ENCODE peak calls at places on chromosomes 5 and 9, in four cellular contexts. R is progenitor cell of endocrine pancreas, T is GM06990, L is GM12865. H is an unnamed sample.

GRCh38 chr5:165201364-165202143 is 1696.1 kb downstream of the MAT2B start:
- DNase-seq in R (no peak), T (no peak), L (no peak), H (no peak)

GRCh38 chr9:122058707-122059106 is 34.4 kb downstream of the TTLL11 start:
- DNase-seq in R (no peak), T (no peak), L (no peak), H (no peak)

GRCh38 chr9:20684865-20685696 is 1.0 kb downstream of the FOCAD start:
- DNase-seq in R (no peak), T (no peak), L (peak), H (no peak)

GRCh38 chr9:68446836-68447235 is 90.4 kb downstream of the PGM5 start:
- DNase-seq in R (no peak), T (no peak), L (no peak), H (no peak)

GRCh38 chr9:135392511-135392910 is 87.1 kb upstream of the PPP1R26 start:
- DNase-seq in R (no peak), T (no peak), L (no peak), H (no peak)

GRCh38 chr9:97857603-97858392 is 4.8 kb downstream of the FOXE1 start:
- DNase-seq in R (no peak), T (no peak), L (no peak), H (no peak)

GRCh38 chr9:73441223-73441622 is 289.6 kb downstream of the ANXA1 start:
- DNase-seq in R (no peak), T (no peak), L (no peak), H (no peak)

GRCh38 chr9:36849943-36850342 is 184.1 kb downstream of the PAX5 start:
- DNase-seq in R (no peak), T (no peak), L (no peak), H (no peak)

GRCh38 chr5:78537821-78538220 is 110.8 kb downstream of the LHFPL2 start:
- DNase-seq in R (no peak), T (no peak), L (peak), H (no peak)

GRCh38 chr5:88889165-88890069 is 6.4 kb upstream of the MEF2C start:
- DNase-seq in R (peak), T (peak), L (peak), H (peak)

GRCh38 chr5:150053231-150053626 is 33.1 kb downstream of the CSF1R start:
- DNase-seq in R (no peak), T (no peak), L (no peak), H (no peak)

GRCh38 chr9:127008076-127008475 is 93.5 kb downstream of the RALGPS1 start:
- DNase-seq in R (no peak), T (no peak), L (peak), H (no peak)

GRCh38 chr9:70324963-70325362 is 66.2 kb downstream of the SMC5 start:
- DNase-seq in R (no peak), T (no peak), L (no peak), H (no peak)

GRCh38 chr5:127074466-127074865 is 1.2 kb upstream of the C5orf63 start:
- DNase-seq in R (no peak), T (no peak), L (no peak), H (no peak)

GRCh38 chr5:16550316-16550952 is 66.4 kb downstream of the RETREG1 start:
- DNase-seq in R (no peak), T (no peak), L (peak), H (peak)

GRCh38 chr5:151283120-151283825 is 20.3 kb downstream of the SLC36A3 start:
- DNase-seq in R (no peak), T (no peak), L (no peak), H (no peak)

GRCh38 chr5:1654786-1655495 is 131.2 kb upstream of the LPCAT1 start:
- DNase-seq in R (no peak), T (no peak), L (no peak), H (no peak)

GRCh38 chr5:143037071-143037470 is 266.9 kb downstream of the ARHGAP26 start:
- DNase-seq in R (no peak), T (no peak), L (peak), H (no peak)

GRCh38 chr5:23419115-23419514 is 88.3 kb upstream of the PRDM9 start:
- DNase-seq in R (no peak), T (no peak), L (no peak), H (no peak)

GRCh38 chr5:322281-322941 is 897 bp downstream of the AHRR start:
- DNase-seq in R (no peak), T (peak), L (no peak), H (no peak)

GRCh38 chr5:7741415-7742065 is 109.4 kb downstream of the CFAP90 start:
- DNase-seq in R (no peak), T (no peak), L (no peak), H (no peak)

GRCh38 chr9:16312116-16312515 is 558.4 kb downstream of the BNC2 start:
- DNase-seq in R (no peak), T (no peak), L (no peak), H (no peak)

GRCh38 chr9:134525841-134526797 is 115.5 kb upstream of the COL5A1 start:
- DNase-seq in R (no peak), T (no peak), L (no peak), H (no peak)

GRCh38 chr9:129166962-129167557 is 11.0 kb downstream of the IER5L start:
- DNase-seq in R (peak), T (no peak), L (no peak), H (no peak)

GRCh38 chr9:95009459-95009858 is 283.0 kb downstream of the AOPEP start:
- DNase-seq in R (no peak), T (no peak), L (no peak), H (no peak)

GRCh38 chr9:115109486-115109885 is 8.5 kb downstream of the TNC start:
- DNase-seq in R (no peak), T (no peak), L (no peak), H (no peak)

GRCh38 chr5:8756498-8757084 is 789.3 kb downstream of the SEMA5A start:
- DNase-seq in R (no peak), T (no peak), L (peak), H (peak)

GRCh38 chr9:27394826-27395201 is 97.9 kb upstream of the EQTN start:
- DNase-seq in R (no peak), T (no peak), L (no peak), H (no peak)

GRCh38 chr5:153135416-153135815 is 355.1 kb upstream of the GRIA1 start:
- DNase-seq in R (no peak), T (no peak), L (no peak), H (no peak)

GRCh38 chr9:120538339-120538738 is 41.6 kb downstream of the CDK5RAP2 start:
- DNase-seq in R (no peak), T (no peak), L (no peak), H (no peak)

GRCh38 chr5:38793099-38793498 is 52.7 kb upstream of the OSMR start:
- DNase-seq in R (no peak), T (no peak), L (no peak), H (no peak)